ENCODE peak calls at places on chromosomes 12 and 14, in six cellular contexts. One of them, this sample, is unnamed.

GRCh38 chr12:25054076-25054782 is 105.3 kb upstream of the BCAT1 start:
- DNase-seq in IMR-90: no peak
- DNase-seq in trophoblast cell: no peak
- DNase-seq in mesendoderm: no peak
- DNase-seq in H1: no peak
- DNase-seq in neuronal stem cell: no peak
- DNase-seq in this sample: no peak

GRCh38 chr12:124397807-124398577 is 103.1 kb downstream of the RFLNA start:
- DNase-seq in IMR-90: peak
- DNase-seq in trophoblast cell: no peak
- DNase-seq in mesendoderm: no peak
- DNase-seq in H1: no peak
- DNase-seq in neuronal stem cell: no peak
- DNase-seq in this sample: no peak

GRCh38 chr12:26239508-26240328 is 44.3 kb downstream of the SSPN start:
- DNase-seq in IMR-90: peak
- DNase-seq in trophoblast cell: no peak
- DNase-seq in mesendoderm: no peak
- DNase-seq in H1: no peak
- DNase-seq in neuronal stem cell: no peak
- DNase-seq in this sample: peak

GRCh38 chr12:2845280-2845679 is 10.4 kb upstream of the NRIP2 start:
- DNase-seq in IMR-90: peak
- DNase-seq in trophoblast cell: no peak
- DNase-seq in mesendoderm: peak
- DNase-seq in H1: no peak
- DNase-seq in neuronal stem cell: no peak
- DNase-seq in this sample: peak

GRCh38 chr12:579450-580110 is 83.7 kb downstream of the NINJ2 start:
- DNase-seq in IMR-90: no peak
- DNase-seq in trophoblast cell: no peak
- DNase-seq in mesendoderm: peak
- DNase-seq in H1: no peak
- DNase-seq in neuronal stem cell: no peak
- DNase-seq in this sample: no peak

GRCh38 chr12:124457287-124458219 is 109.9 kb downstream of the NCOR2 start:
- DNase-seq in IMR-90: peak
- DNase-seq in trophoblast cell: peak
- DNase-seq in mesendoderm: no peak
- DNase-seq in H1: no peak
- DNase-seq in neuronal stem cell: no peak
- DNase-seq in this sample: peak

GRCh38 chr12:131783915-131784541 is 44.2 kb upstream of the MMP17 start:
- DNase-seq in IMR-90: peak
- DNase-seq in trophoblast cell: peak
- DNase-seq in mesendoderm: peak
- DNase-seq in H1: no peak
- DNase-seq in neuronal stem cell: no peak
- DNase-seq in this sample: peak

GRCh38 chr12:100995201-100995600 is 200.6 kb downstream of the ANO4 start:
- DNase-seq in IMR-90: peak
- DNase-seq in trophoblast cell: no peak
- DNase-seq in mesendoderm: peak
- DNase-seq in H1: no peak
- DNase-seq in neuronal stem cell: peak
- DNase-seq in this sample: no peak

GRCh38 chr12:45247589-45247988 is 31.7 kb downstream of the ANO6 start:
- DNase-seq in IMR-90: no peak
- DNase-seq in trophoblast cell: no peak
- DNase-seq in mesendoderm: no peak
- DNase-seq in H1: no peak
- DNase-seq in neuronal stem cell: no peak
- DNase-seq in this sample: no peak

GRCh38 chr14:77120771-77121743 is 20.5 kb downstream of the ZDHHC22 start:
- DNase-seq in IMR-90: no peak
- DNase-seq in trophoblast cell: no peak
- DNase-seq in mesendoderm: no peak
- DNase-seq in H1: no peak
- DNase-seq in neuronal stem cell: no peak
- DNase-seq in this sample: no peak

GRCh38 chr14:53894456-53894855 is 62.2 kb downstream of the BMP4 start:
- DNase-seq in IMR-90: peak
- DNase-seq in trophoblast cell: no peak
- DNase-seq in mesendoderm: no peak
- DNase-seq in H1: no peak
- DNase-seq in neuronal stem cell: no peak
- DNase-seq in this sample: peak

GRCh38 chr12:76375939-76376338 is 27.7 kb upstream of the BBS10 start:
- DNase-seq in IMR-90: peak
- DNase-seq in trophoblast cell: no peak
- DNase-seq in mesendoderm: no peak
- DNase-seq in H1: no peak
- DNase-seq in neuronal stem cell: no peak
- DNase-seq in this sample: no peak

GRCh38 chr14:61328629-61329262 is 7.4 kb downstream of the PRKCH start:
- DNase-seq in IMR-90: no peak
- DNase-seq in trophoblast cell: no peak
- DNase-seq in mesendoderm: no peak
- DNase-seq in H1: no peak
- DNase-seq in neuronal stem cell: no peak
- DNase-seq in this sample: no peak

GRCh38 chr12:109714141-109714912 is 702 bp downstream of the FAM222A start:
- DNase-seq in IMR-90: peak
- DNase-seq in trophoblast cell: peak
- DNase-seq in mesendoderm: peak
- DNase-seq in H1: no peak
- DNase-seq in neuronal stem cell: peak
- DNase-seq in this sample: peak

GRCh38 chr14:32545109-32545857 is 216.2 kb downstream of the AKAP6 start:
- DNase-seq in IMR-90: no peak
- DNase-seq in trophoblast cell: no peak
- DNase-seq in mesendoderm: no peak
- DNase-seq in H1: no peak
- DNase-seq in neuronal stem cell: no peak
- DNase-seq in this sample: peak

GRCh38 chr12:34400986-34401658 is 378.8 kb downstream of the ALG10 start:
- DNase-seq in IMR-90: no peak
- DNase-seq in trophoblast cell: no peak
- DNase-seq in mesendoderm: no peak
- DNase-seq in H1: no peak
- DNase-seq in neuronal stem cell: no peak
- DNase-seq in this sample: no peak

GRCh38 chr12:34404377-34405285 is 382.3 kb downstream of the ALG10 start:
- DNase-seq in IMR-90: no peak
- DNase-seq in trophoblast cell: no peak
- DNase-seq in mesendoderm: no peak
- DNase-seq in H1: no peak
- DNase-seq in neuronal stem cell: no peak
- DNase-seq in this sample: no peak

GRCh38 chr12:7129647-7130536 is at the start of gene CLSTN3:
- DNase-seq in IMR-90: peak
- DNase-seq in trophoblast cell: no peak
- DNase-seq in mesendoderm: peak
- DNase-seq in H1: no peak
- DNase-seq in neuronal stem cell: peak
- DNase-seq in this sample: peak

GRCh38 chr12:77625441-77625840 is 205.3 kb upstream of the NAV3 start:
- DNase-seq in IMR-90: peak
- DNase-seq in trophoblast cell: no peak
- DNase-seq in mesendoderm: no peak
- DNase-seq in H1: no peak
- DNase-seq in neuronal stem cell: no peak
- DNase-seq in this sample: peak

GRCh38 chr12:110537605-110538409 is 35.7 kb downstream of the RAD9B start:
- DNase-seq in IMR-90: no peak
- DNase-seq in trophoblast cell: no peak
- DNase-seq in mesendoderm: no peak
- DNase-seq in H1: no peak
- DNase-seq in neuronal stem cell: no peak
- DNase-seq in this sample: no peak

DNA sequence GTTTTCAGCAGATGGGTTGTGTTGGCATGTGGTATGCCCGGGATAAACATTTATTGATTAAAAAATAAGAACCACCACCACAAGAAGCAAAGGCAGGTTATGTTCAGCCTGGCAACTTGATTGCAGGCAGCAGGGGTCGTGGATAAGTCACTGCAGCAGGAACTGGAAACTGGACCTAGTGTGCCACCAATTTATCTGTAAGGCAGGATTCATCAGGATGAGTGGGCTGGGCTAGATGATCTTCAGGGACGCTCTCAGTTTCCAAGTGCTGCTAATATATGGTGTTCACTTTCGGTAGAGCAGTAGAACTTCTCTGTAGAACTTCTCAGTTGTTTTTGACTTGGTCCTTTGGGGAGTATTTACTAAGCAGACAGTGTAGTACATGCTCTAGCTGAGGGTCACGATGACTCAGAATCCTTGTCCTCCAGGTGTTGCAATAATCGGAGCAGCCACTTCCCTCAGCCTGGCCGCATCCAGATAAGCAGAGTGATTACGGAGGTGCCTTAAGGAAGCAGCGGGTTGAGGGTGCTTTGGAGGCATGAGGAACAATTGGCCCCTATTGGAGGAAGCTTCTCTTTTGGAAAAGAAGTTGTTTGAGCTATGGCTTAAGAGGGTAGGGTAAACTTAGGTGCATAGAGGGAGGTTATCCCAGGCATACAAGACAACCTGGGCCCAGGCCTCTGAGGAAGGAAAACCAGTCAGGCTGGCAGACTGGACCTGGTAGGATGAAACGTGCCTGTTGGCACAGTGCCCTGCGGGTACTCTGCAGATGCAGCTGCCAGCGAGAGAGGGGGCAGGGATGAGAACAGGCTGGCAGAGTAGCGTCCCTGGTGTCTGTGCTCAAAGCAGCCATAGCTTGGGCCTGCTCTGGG is 104.0 kb downstream of the GPR135 start:
- DNase-seq in IMR-90: peak
- DNase-seq in trophoblast cell: peak
- DNase-seq in mesendoderm: peak
- DNase-seq in H1: no peak
- DNase-seq in neuronal stem cell: no peak
- DNase-seq in this sample: peak
- H3K27ac ChIP-seq in IMR-90: no peak
- H3K27ac ChIP-seq in trophoblast cell: no peak
- H3K27ac ChIP-seq in mesendoderm: no peak
- H3K27ac ChIP-seq in H1: no peak
- H3K27ac ChIP-seq in neuronal stem cell: no peak
- H3K27ac ChIP-seq in this sample: no peak

GRCh38 chr14:96536807-96537206 is 34.6 kb downstream of the PAPOLA start:
- DNase-seq in IMR-90: no peak
- DNase-seq in trophoblast cell: no peak
- DNase-seq in mesendoderm: no peak
- DNase-seq in H1: no peak
- DNase-seq in neuronal stem cell: no peak
- DNase-seq in this sample: no peak
- H3K4ac ChIP-seq in IMR-90: no peak
- H3K4ac ChIP-seq in trophoblast cell: no peak
- H3K4ac ChIP-seq in mesendoderm: no peak
- H3K4ac ChIP-seq in H1: no peak
- H3K4ac ChIP-seq in neuronal stem cell: no peak
- H3K4ac ChIP-seq in this sample: no peak

GRCh38 chr14:105488781-105489606 is 2.1 kb upstream of the TEDC1 start:
- DNase-seq in IMR-90: no peak
- DNase-seq in trophoblast cell: no peak
- DNase-seq in mesendoderm: no peak
- DNase-seq in H1: no peak
- DNase-seq in neuronal stem cell: no peak
- DNase-seq in this sample: no peak

GRCh38 chr14:105487449-105487985 is 831 bp downstream of the CRIP1 start:
- DNase-seq in IMR-90: no peak
- DNase-seq in trophoblast cell: no peak
- DNase-seq in mesendoderm: no peak
- DNase-seq in H1: no peak
- DNase-seq in neuronal stem cell: no peak
- DNase-seq in this sample: no peak

GRCh38 chr14:105489607-105490317 is 1.3 kb upstream of the TEDC1 start:
- DNase-seq in IMR-90: peak
- DNase-seq in trophoblast cell: peak
- DNase-seq in mesendoderm: peak
- DNase-seq in H1: no peak
- DNase-seq in neuronal stem cell: no peak
- DNase-seq in this sample: peak

GRCh38 chr14:105486974-105487448 is 325 bp downstream of the CRIP1 start:
- DNase-seq in IMR-90: no peak
- DNase-seq in trophoblast cell: no peak
- DNase-seq in mesendoderm: no peak
- DNase-seq in H1: no peak
- DNase-seq in neuronal stem cell: no peak
- DNase-seq in this sample: no peak

DNA sequence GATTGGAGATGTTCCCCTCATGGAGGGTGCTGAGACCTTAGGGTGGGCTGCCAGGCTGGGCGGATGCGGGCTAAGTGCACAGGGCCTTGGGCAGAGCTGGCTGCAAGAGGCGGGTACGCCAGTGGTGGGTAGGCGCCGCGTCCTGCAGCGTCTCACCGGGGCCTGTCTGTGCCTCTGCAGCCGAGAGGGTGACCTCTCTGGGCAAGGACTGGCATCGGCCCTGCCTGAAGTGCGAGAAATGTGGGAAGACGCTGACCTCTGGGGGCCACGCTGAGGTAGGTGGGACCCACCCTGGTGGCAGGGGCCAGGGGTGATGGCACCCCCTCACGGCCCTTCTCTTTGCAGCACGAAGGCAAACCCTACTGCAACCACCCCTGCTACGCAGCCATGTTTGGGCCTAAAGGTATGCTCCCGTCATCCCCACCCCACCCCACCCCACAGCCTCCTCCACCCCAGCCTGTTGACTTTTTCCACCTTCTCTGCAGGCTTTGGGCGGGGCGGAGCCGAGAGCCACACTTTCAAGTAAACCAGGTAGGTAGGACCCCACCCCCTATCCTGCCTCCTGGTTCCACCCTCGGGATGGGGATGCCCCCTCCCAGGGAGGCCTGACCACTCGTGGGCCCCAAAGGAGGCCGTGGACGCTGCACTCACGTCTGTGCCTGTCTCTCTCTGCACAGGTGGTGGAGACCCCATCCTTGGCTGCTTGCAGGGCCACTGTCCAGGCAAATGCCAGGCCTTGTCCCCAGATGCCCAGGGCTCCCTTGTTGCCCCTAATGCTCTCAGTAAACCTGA is 1.5 kb downstream of the CRIP1 start:
- DNase-seq in IMR-90: no peak
- DNase-seq in trophoblast cell: no peak
- DNase-seq in mesendoderm: no peak
- DNase-seq in H1: no peak
- DNase-seq in neuronal stem cell: no peak
- DNase-seq in this sample: no peak
- H3K4me3 ChIP-seq in IMR-90: no peak
- H3K4me3 ChIP-seq in trophoblast cell: no peak
- H3K4me3 ChIP-seq in mesendoderm: no peak
- H3K4me3 ChIP-seq in H1: peak
- H3K4me3 ChIP-seq in neuronal stem cell: peak
- H3K4me3 ChIP-seq in this sample: no peak

DNA sequence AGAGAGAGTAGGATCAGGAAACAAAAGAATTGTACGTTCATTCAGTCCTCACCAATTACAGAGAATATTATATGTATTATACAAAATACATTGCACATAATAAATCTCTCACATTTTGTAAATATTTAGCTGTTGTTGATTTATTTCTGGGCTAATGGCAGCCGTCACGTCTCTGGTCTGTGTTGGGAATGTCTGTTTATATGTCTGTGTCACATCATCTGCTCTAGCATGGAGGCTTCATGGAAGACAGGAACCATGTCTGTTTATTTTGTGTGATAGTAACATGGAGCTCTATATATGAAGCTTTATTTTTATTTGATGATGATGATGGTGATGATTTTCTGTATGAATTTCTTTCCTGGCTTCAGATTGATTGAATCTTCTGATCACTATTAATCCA is 138.3 kb downstream of the RAD51B start:
- DNase-seq in IMR-90: no peak
- DNase-seq in trophoblast cell: no peak
- DNase-seq in mesendoderm: no peak
- DNase-seq in H1: no peak
- DNase-seq in neuronal stem cell: no peak
- DNase-seq in this sample: peak
- H3K27ac ChIP-seq in IMR-90: no peak
- H3K27ac ChIP-seq in trophoblast cell: peak
- H3K27ac ChIP-seq in mesendoderm: no peak
- H3K27ac ChIP-seq in H1: no peak
- H3K27ac ChIP-seq in neuronal stem cell: no peak
- H3K27ac ChIP-seq in this sample: no peak

This sample was measured in mesenchymal stem cell.